ENCODE peak calls at places on chromosome 6, in five cellular contexts. One of them, this sample, is unnamed.

GRCh38 chr6:2476376-2476775 is 231.0 kb upstream of the GMDS start:
- DNase-seq in K562: no peak
- DNase-seq in fibroblast of the aortic adventitia: peak; percentile 31
- DNase-seq in GM23338: no peak
- DNase-seq in CD8-positive, alpha-beta T cell: no peak
- DNase-seq in this sample: peak; percentile 21

GRCh38 chr6:134363323-134364039 is 45.6 kb upstream of the SGK1 start:
- DNase-seq in K562: no peak
- DNase-seq in fibroblast of the aortic adventitia: peak; percentile 76
- DNase-seq in CD8-positive, alpha-beta T cell: no peak
- DNase-seq in GM23338: no peak
- DNase-seq in this sample: peak; percentile 71

GRCh38 chr6:25105070-25105925 is 169.5 kb upstream of the RIPOR2 start:
- DNase-seq in K562: no peak
- DNase-seq in GM23338: no peak
- DNase-seq in CD8-positive, alpha-beta T cell: no peak
- DNase-seq in fibroblast of the aortic adventitia: peak; percentile 56
- DNase-seq in this sample: no peak

GRCh38 chr6:106972500-106972899 is 2.0 kb downstream of the CD24 start:
- DNase-seq in fibroblast of the aortic adventitia: no peak
- DNase-seq in K562: no peak
- DNase-seq in GM23338: no peak
- DNase-seq in CD8-positive, alpha-beta T cell: no peak
- DNase-seq in this sample: no peak

GRCh38 chr6:73521351-73522254 is 771 bp upstream of the EEF1A1 start:
- DNase-seq in K562: peak; percentile 62
- DNase-seq in CD8-positive, alpha-beta T cell: no peak
- DNase-seq in fibroblast of the aortic adventitia: peak; percentile 89
- DNase-seq in GM23338: peak; percentile 86
- DNase-seq in this sample: no peak

GRCh38 chr6:106556368-106556960 is 72.8 kb downstream of the RTN4IP1 start:
- DNase-seq in GM23338: no peak
- DNase-seq in CD8-positive, alpha-beta T cell: no peak
- DNase-seq in K562: no peak
- DNase-seq in fibroblast of the aortic adventitia: peak; percentile 72
- DNase-seq in this sample: no peak

GRCh38 chr6:112372213-112372806 is 25.2 kb downstream of the RFPL4B start:
- DNase-seq in K562: no peak
- DNase-seq in CD8-positive, alpha-beta T cell: no peak
- DNase-seq in fibroblast of the aortic adventitia: peak; percentile 62
- DNase-seq in GM23338: peak; percentile 20
- DNase-seq in this sample: no peak

GRCh38 chr6:43032326-43032725 is 10.9 kb downstream of the RRP36 start:
- DNase-seq in GM23338: no peak
- DNase-seq in CD8-positive, alpha-beta T cell: no peak
- DNase-seq in K562: no peak
- DNase-seq in fibroblast of the aortic adventitia: no peak
- DNase-seq in this sample: no peak

GRCh38 chr6:105402981-105403935 is at the start of gene PREP:
- DNase-seq in fibroblast of the aortic adventitia: peak; percentile 81
- DNase-seq in K562: peak; percentile 83
- DNase-seq in CD8-positive, alpha-beta T cell: peak; percentile 78
- DNase-seq in GM23338: peak; percentile 82
- DNase-seq in this sample: peak; percentile 90

GRCh38 chr6:101117397-101118185 is 236.5 kb upstream of the ASCC3 start:
- DNase-seq in CD8-positive, alpha-beta T cell: no peak
- DNase-seq in fibroblast of the aortic adventitia: peak; percentile 18
- DNase-seq in K562: no peak
- DNase-seq in GM23338: peak; percentile 71
- DNase-seq in this sample: no peak

GRCh38 chr6:10882654-10883053 is 813 bp upstream of the GCM2 start:
- DNase-seq in CD8-positive, alpha-beta T cell: no peak
- DNase-seq in fibroblast of the aortic adventitia: no peak
- DNase-seq in GM23338: no peak
- DNase-seq in K562: no peak
- DNase-seq in this sample: no peak

GRCh38 chr6:343226-343935 is 48.2 kb upstream of the IRF4 start:
- DNase-seq in CD8-positive, alpha-beta T cell: no peak
- DNase-seq in fibroblast of the aortic adventitia: no peak
- DNase-seq in K562: no peak
- DNase-seq in GM23338: no peak
- DNase-seq in this sample: no peak

GRCh38 chr6:162899148-162899547 is 171.4 kb downstream of the PACRG start:
- DNase-seq in GM23338: no peak
- DNase-seq in CD8-positive, alpha-beta T cell: no peak
- DNase-seq in K562: no peak
- DNase-seq in fibroblast of the aortic adventitia: no peak
- DNase-seq in this sample: peak; percentile 27

GRCh38 chr6:141326426-141326825 is 806.3 kb upstream of the GJE1 start:
- DNase-seq in CD8-positive, alpha-beta T cell: no peak
- DNase-seq in fibroblast of the aortic adventitia: peak; percentile 97
- DNase-seq in K562: no peak
- DNase-seq in GM23338: no peak
- DNase-seq in this sample: peak; percentile 83

GRCh38 chr6:41200296-41200900 is 551 bp downstream of the TREML2 start:
- DNase-seq in GM23338: peak; percentile 35
- DNase-seq in fibroblast of the aortic adventitia: peak; percentile 15
- DNase-seq in K562: no peak
- DNase-seq in CD8-positive, alpha-beta T cell: peak; percentile 43
- DNase-seq in this sample: no peak
- H3K4me3 ChIP-seq in GM23338: no peak overlapping the region
- H3K4me3 ChIP-seq in fibroblast of the aortic adventitia: no peak overlapping the region
- H3K4me3 ChIP-seq in K562: peak overlapping the region; percentile 5
- H3K4me3 ChIP-seq in CD8-positive, alpha-beta T cell: peak overlapping the region; percentile 24
- H3K4me3 ChIP-seq in this sample: no peak overlapping the region

GRCh38 chr6:18478610-18479009 is 91.5 kb downstream of the RNF144B start:
- DNase-seq in fibroblast of the aortic adventitia: no peak
- DNase-seq in CD8-positive, alpha-beta T cell: no peak
- DNase-seq in GM23338: no peak
- DNase-seq in K562: no peak
- DNase-seq in this sample: no peak

GRCh38 chr6:18473765-18474164 is 86.6 kb downstream of the RNF144B start:
- DNase-seq in fibroblast of the aortic adventitia: no peak
- DNase-seq in CD8-positive, alpha-beta T cell: no peak
- DNase-seq in GM23338: no peak
- DNase-seq in K562: no peak
- DNase-seq in this sample: no peak

DNA sequence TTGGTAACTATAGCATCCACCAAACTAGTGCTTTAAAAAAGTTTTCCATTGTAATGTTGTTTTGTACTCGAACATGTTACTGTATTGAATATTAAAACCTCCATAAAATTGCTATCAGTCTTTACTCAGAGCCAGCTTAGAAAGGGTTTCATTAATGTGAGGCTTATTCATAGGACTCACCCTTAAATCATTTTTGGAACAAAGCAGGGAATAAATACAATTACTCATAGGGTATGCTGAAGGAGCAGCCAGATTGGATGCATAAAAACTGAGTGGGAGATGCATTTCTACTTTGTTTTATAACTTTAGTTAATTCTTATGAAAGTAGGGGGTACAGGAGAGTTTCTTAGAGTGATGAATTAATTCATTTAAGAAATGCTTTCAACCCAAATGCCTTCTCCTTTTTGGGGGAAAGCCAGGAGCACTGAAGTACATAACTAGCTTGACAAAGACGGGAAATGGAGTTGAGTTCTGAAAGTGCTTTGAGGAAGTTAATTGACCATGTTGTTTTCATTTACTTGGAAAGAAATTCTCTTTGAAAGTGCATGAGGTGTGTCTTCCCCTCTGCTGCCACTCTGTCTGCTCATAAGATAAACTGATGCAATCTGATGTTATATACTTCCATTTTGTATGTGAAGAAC is 90.3 kb downstream of the RNF144B start:
- DNase-seq in fibroblast of the aortic adventitia: peak; percentile 24
- DNase-seq in GM23338: no peak
- DNase-seq in CD8-positive, alpha-beta T cell: no peak
- DNase-seq in K562: no peak
- DNase-seq in this sample: no peak
- H3K4me3 ChIP-seq in fibroblast of the aortic adventitia: no peak overlapping the region
- H3K4me3 ChIP-seq in GM23338: no peak overlapping the region
- H3K4me3 ChIP-seq in CD8-positive, alpha-beta T cell: no peak overlapping the region
- H3K4me3 ChIP-seq in K562: no peak overlapping the region
- H3K4me3 ChIP-seq in this sample: no peak overlapping the region

GRCh38 chr6:71011861-71012260 is 55.0 kb upstream of the B3GAT2 start:
- DNase-seq in fibroblast of the aortic adventitia: no peak
- DNase-seq in GM23338: no peak
- DNase-seq in CD8-positive, alpha-beta T cell: no peak
- DNase-seq in K562: no peak
- DNase-seq in this sample: no peak
- H3K4me3 ChIP-seq in fibroblast of the aortic adventitia: no peak overlapping the region
- H3K4me3 ChIP-seq in GM23338: no peak overlapping the region
- H3K4me3 ChIP-seq in CD8-positive, alpha-beta T cell: no peak overlapping the region
- H3K4me3 ChIP-seq in K562: no peak overlapping the region
- H3K4me3 ChIP-seq in this sample: no peak overlapping the region

DNA sequence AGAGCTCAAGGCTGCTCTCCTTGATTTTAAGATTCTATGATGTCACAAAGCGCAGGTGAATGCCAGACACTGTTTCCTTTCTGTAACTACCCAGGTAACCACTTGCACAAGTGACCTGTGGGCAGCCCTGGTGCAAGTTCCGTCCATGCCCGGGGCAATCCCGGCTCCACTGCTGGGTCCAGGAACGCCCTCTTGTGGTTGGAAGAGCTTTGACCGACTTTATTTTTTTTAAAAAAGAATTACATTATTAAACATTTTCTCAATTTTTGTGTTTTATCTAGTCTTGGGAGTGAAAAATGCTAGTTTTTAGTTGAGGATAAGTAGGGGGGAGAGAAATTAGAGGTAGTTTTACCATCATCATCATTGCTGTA is 695.2 kb downstream of the QKI start:
- DNase-seq in GM23338: peak; percentile 69
- DNase-seq in fibroblast of the aortic adventitia: no peak
- DNase-seq in K562: peak; percentile 50
- DNase-seq in CD8-positive, alpha-beta T cell: no peak
- DNase-seq in this sample: peak; percentile 39
- H3K4me3 ChIP-seq in GM23338: no peak overlapping the region
- H3K4me3 ChIP-seq in fibroblast of the aortic adventitia: no peak overlapping the region
- H3K4me3 ChIP-seq in K562: no peak overlapping the region
- H3K4me3 ChIP-seq in CD8-positive, alpha-beta T cell: no peak overlapping the region
- H3K4me3 ChIP-seq in this sample: no peak overlapping the region

GRCh38 chr6:34718867-34719441 is 22.4 kb upstream of the ILRUN start:
- DNase-seq in fibroblast of the aortic adventitia: peak; percentile 39
- DNase-seq in CD8-positive, alpha-beta T cell: no peak
- DNase-seq in GM23338: no peak
- DNase-seq in K562: no peak
- DNase-seq in this sample: no peak
- H3K4me3 ChIP-seq in fibroblast of the aortic adventitia: no peak overlapping the region
- H3K4me3 ChIP-seq in CD8-positive, alpha-beta T cell: no peak overlapping the region
- H3K4me3 ChIP-seq in GM23338: peak overlapping the region; percentile 38
- H3K4me3 ChIP-seq in K562: no peak overlapping the region
- H3K4me3 ChIP-seq in this sample: no peak overlapping the region

GRCh38 chr6:31114970-31115849 is 610 bp downstream of the PSORS1C1 start:
- DNase-seq in fibroblast of the aortic adventitia: peak; percentile 66
- DNase-seq in K562: no peak
- DNase-seq in CD8-positive, alpha-beta T cell: no peak
- DNase-seq in GM23338: peak; percentile 70
- DNase-seq in this sample: no peak
- H3K4me3 ChIP-seq in fibroblast of the aortic adventitia: peak overlapping the region; percentile 59
- H3K4me3 ChIP-seq in K562: no peak overlapping the region
- H3K4me3 ChIP-seq in CD8-positive, alpha-beta T cell: no peak overlapping the region
- H3K4me3 ChIP-seq in GM23338: no peak overlapping the region
- H3K4me3 ChIP-seq in this sample: no peak overlapping the region

DNA sequence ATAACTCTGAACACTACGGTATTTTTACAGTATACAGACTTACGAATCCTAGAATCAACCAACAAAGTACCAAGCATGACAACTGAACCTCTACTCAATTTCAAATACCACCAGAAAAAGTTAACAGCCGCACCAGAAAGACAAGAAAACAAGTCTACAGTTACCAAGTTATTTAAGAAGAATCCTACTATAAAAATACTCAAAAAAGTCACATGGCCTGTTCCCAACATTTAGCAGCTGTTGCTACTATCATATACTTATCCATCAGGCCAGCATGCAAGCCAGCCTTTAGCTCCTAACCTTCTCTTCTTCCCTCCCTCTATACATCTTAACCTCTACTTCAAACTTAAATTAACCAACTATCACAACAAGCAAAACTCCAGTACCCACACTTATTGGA is 1.9 kb downstream of the SYNCRIP start:
- DNase-seq in K562: no peak
- DNase-seq in CD8-positive, alpha-beta T cell: no peak
- DNase-seq in fibroblast of the aortic adventitia: peak; percentile 26
- DNase-seq in GM23338: no peak
- DNase-seq in this sample: no peak
- H3K4me3 ChIP-seq in K562: peak overlapping the region; percentile 87
- H3K4me3 ChIP-seq in CD8-positive, alpha-beta T cell: peak overlapping the region; percentile 98
- H3K4me3 ChIP-seq in fibroblast of the aortic adventitia: peak overlapping the region; percentile 98
- H3K4me3 ChIP-seq in GM23338: peak overlapping the region; percentile 93
- H3K4me3 ChIP-seq in this sample: peak overlapping the region; percentile 99

GRCh38 chr6:126341126-126341525 is 1.2 kb downstream of the CENPW start:
- DNase-seq in CD8-positive, alpha-beta T cell: no peak
- DNase-seq in fibroblast of the aortic adventitia: no peak
- DNase-seq in GM23338: no peak
- DNase-seq in K562: no peak
- DNase-seq in this sample: no peak
- H3K4me3 ChIP-seq in CD8-positive, alpha-beta T cell: no peak overlapping the region
- H3K4me3 ChIP-seq in fibroblast of the aortic adventitia: peak overlapping the region; percentile 95
- H3K4me3 ChIP-seq in GM23338: peak overlapping the region; percentile 77
- H3K4me3 ChIP-seq in K562: peak overlapping the region; percentile 87
- H3K4me3 ChIP-seq in this sample: peak overlapping the region; percentile 71

GRCh38 chr6:153130515-153131036 is 506 bp downstream of the RGS17 start:
- DNase-seq in fibroblast of the aortic adventitia: no peak
- DNase-seq in K562: no peak
- DNase-seq in CD8-positive, alpha-beta T cell: no peak
- DNase-seq in GM23338: peak; percentile 32
- DNase-seq in this sample: peak; percentile 12

GRCh38 chr6:153126218-153126617 is 4.9 kb downstream of the RGS17 start:
- DNase-seq in CD8-positive, alpha-beta T cell: no peak
- DNase-seq in GM23338: no peak
- DNase-seq in fibroblast of the aortic adventitia: no peak
- DNase-seq in K562: no peak
- DNase-seq in this sample: no peak

GRCh38 chr6:153131037-153131981 is at the start of gene RGS17:
- DNase-seq in CD8-positive, alpha-beta T cell: no peak
- DNase-seq in K562: no peak
- DNase-seq in GM23338: peak; percentile 83
- DNase-seq in fibroblast of the aortic adventitia: peak; percentile 72
- DNase-seq in this sample: peak; percentile 64

GRCh38 chr6:153125032-153125431 is 6.0 kb downstream of the RGS17 start:
- DNase-seq in fibroblast of the aortic adventitia: no peak
- DNase-seq in K562: no peak
- DNase-seq in CD8-positive, alpha-beta T cell: no peak
- DNase-seq in GM23338: no peak
- DNase-seq in this sample: no peak

DNA sequence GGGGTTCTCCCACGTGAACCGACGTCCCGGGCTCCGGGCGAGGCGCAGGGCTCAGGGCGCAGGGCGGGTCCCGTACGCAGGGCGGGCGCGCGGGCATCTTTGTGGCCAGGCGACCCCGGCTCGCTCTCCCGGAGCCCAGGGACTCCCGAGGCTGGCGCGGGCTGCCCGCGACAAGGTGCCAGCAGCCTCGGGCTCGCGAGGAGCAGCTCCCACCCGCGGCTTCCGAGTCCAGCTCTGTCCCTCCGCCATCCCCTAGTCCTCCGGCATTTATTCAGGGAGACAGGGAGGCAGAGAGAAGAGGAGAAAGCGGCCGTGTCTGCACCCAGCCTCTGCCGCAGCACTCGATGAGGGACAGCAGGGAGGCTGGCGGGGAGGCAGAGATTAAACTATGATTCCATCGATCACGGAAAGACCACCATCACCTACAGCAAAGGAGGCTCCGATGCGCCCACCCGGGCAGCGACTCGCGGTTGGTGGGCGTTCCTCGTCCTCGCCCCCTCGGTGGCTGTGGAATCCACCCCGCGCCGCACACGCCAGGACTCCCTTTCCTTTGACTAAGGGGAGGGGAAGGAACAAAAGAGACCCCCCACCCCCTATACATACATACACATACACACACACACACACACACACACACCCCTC is 1.1 kb downstream of the RGS17 start:
- DNase-seq in GM23338: peak; percentile 38
- DNase-seq in K562: no peak
- DNase-seq in fibroblast of the aortic adventitia: peak; percentile 25
- DNase-seq in CD8-positive, alpha-beta T cell: no peak
- DNase-seq in this sample: peak; percentile 10
- H3K4me3 ChIP-seq in GM23338: peak overlapping the region; percentile 95
- H3K4me3 ChIP-seq in K562: no peak overlapping the region
- H3K4me3 ChIP-seq in fibroblast of the aortic adventitia: peak overlapping the region; percentile 92
- H3K4me3 ChIP-seq in CD8-positive, alpha-beta T cell: peak overlapping the region; percentile 52
- H3K4me3 ChIP-seq in this sample: peak overlapping the region; percentile 66